ENCODE peak calls at places on chromosome 21, in four cellular contexts. One of them, this sample, is unnamed.
A peak's percentile ranks its signal among the peaks of the same experiment; 100 is the strongest.

GRCh38 chr21:35732788-35733187 is 327.5 kb downstream of the SETD4 start:
- DNase-seq in cardiac muscle cell: no peak
- DNase-seq in stomach: no peak
- DNase-seq in epithelial cell of esophagus: peak; percentile 53
- DNase-seq in this sample: no peak

GRCh38 chr21:42515708-42516502 is 2.3 kb downstream of the SLC37A1 start:
- DNase-seq in cardiac muscle cell: peak; percentile 85
- DNase-seq in epithelial cell of esophagus: peak; percentile 78
- DNase-seq in stomach: no peak
- DNase-seq in this sample: no peak

GRCh38 chr21:29017639-29018237 is 1.4 kb downstream of the RWDD2B start:
- DNase-seq in epithelial cell of esophagus: no peak
- DNase-seq in cardiac muscle cell: no peak
- DNase-seq in stomach: no peak
- DNase-seq in this sample: no peak

GRCh38 chr21:14862794-14863720 is 201.7 kb downstream of the NRIP1 start:
- DNase-seq in cardiac muscle cell: peak; percentile 48
- DNase-seq in epithelial cell of esophagus: peak; percentile 22
- DNase-seq in stomach: no peak
- DNase-seq in this sample: no peak

GRCh38 chr21:21096956-21097355 is 98.7 kb downstream of the NCAM2 start:
- DNase-seq in stomach: no peak
- DNase-seq in epithelial cell of esophagus: no peak
- DNase-seq in cardiac muscle cell: no peak
- DNase-seq in this sample: no peak

GRCh38 chr21:27314096-27314495 is 347.2 kb upstream of the ADAMTS5 start:
- DNase-seq in epithelial cell of esophagus: no peak
- DNase-seq in stomach: no peak
- DNase-seq in cardiac muscle cell: no peak
- DNase-seq in this sample: no peak

GRCh38 chr21:21137986-21138385 is 139.8 kb downstream of the NCAM2 start:
- DNase-seq in stomach: no peak
- DNase-seq in cardiac muscle cell: no peak
- DNase-seq in epithelial cell of esophagus: no peak
- DNase-seq in this sample: no peak

GRCh38 chr21:36105327-36105842 is 29.5 kb upstream of the CBR3 start:
- DNase-seq in cardiac muscle cell: no peak
- DNase-seq in epithelial cell of esophagus: no peak
- DNase-seq in stomach: no peak
- DNase-seq in this sample: no peak

GRCh38 chr21:42478504-42478903 is 17.5 kb downstream of the RSPH1 start:
- DNase-seq in stomach: no peak
- DNase-seq in cardiac muscle cell: no peak
- DNase-seq in epithelial cell of esophagus: no peak
- DNase-seq in this sample: no peak

GRCh38 chr21:37463083-37463780 is 96.7 kb downstream of the DYRK1A start:
- DNase-seq in stomach: peak; percentile 49
- DNase-seq in cardiac muscle cell: no peak
- DNase-seq in epithelial cell of esophagus: peak; percentile 59
- DNase-seq in this sample: no peak

GRCh38 chr21:42857216-42857615 is 22.1 kb downstream of the WDR4 start:
- DNase-seq in epithelial cell of esophagus: no peak
- DNase-seq in stomach: no peak
- DNase-seq in cardiac muscle cell: no peak
- DNase-seq in this sample: no peak

GRCh38 chr21:16713331-16714114 is 799.3 kb upstream of the CXADR start:
- DNase-seq in stomach: no peak
- DNase-seq in epithelial cell of esophagus: no peak
- DNase-seq in cardiac muscle cell: no peak
- DNase-seq in this sample: no peak

GRCh38 chr21:25501996-25502665 is 105.2 kb downstream of the MRPL39 start:
- DNase-seq in epithelial cell of esophagus: peak; percentile 38
- DNase-seq in cardiac muscle cell: no peak
- DNase-seq in stomach: no peak
- DNase-seq in this sample: no peak

GRCh38 chr21:46157987-46158451 is 2.6 kb upstream of the FTCD start:
- DNase-seq in epithelial cell of esophagus: no peak
- DNase-seq in cardiac muscle cell: no peak
- DNase-seq in stomach: peak; percentile 15
- DNase-seq in this sample: no peak

GRCh38 chr21:17387030-17387617 is 125.7 kb upstream of the CXADR start:
- DNase-seq in stomach: peak; percentile 54
- DNase-seq in cardiac muscle cell: peak; percentile 80
- DNase-seq in epithelial cell of esophagus: peak; percentile 70
- DNase-seq in this sample: no peak

GRCh38 chr21:28671549-28672195 is 321.0 kb downstream of the LTN1 start:
- DNase-seq in stomach: no peak
- DNase-seq in epithelial cell of esophagus: no peak
- DNase-seq in cardiac muscle cell: no peak
- DNase-seq in this sample: no peak

GRCh38 chr21:46550511-46550941 is 54.4 kb downstream of the S100B start:
- DNase-seq in stomach: peak; percentile 21
- DNase-seq in epithelial cell of esophagus: no peak
- DNase-seq in cardiac muscle cell: no peak
- DNase-seq in this sample: no peak

GRCh38 chr21:46546799-46547198 is 58.1 kb downstream of the S100B start:
- DNase-seq in cardiac muscle cell: no peak
- DNase-seq in stomach: peak; percentile 15
- DNase-seq in epithelial cell of esophagus: no peak
- DNase-seq in this sample: no peak

GRCh38 chr21:43339668-43340067 is 87.3 kb downstream of the SIK1 start:
- DNase-seq in epithelial cell of esophagus: no peak
- DNase-seq in cardiac muscle cell: no peak
- DNase-seq in stomach: no peak
- DNase-seq in this sample: no peak

GRCh38 chr21:43370091-43370658 is 56.8 kb downstream of the SIK1 start:
- DNase-seq in epithelial cell of esophagus: peak; percentile 61
- DNase-seq in stomach: no peak
- DNase-seq in cardiac muscle cell: no peak
- DNase-seq in this sample: peak; percentile 69

GRCh38 chr21:42213082-42213774 is 5.7 kb upstream of the ABCG1 start:
- DNase-seq in stomach: peak; percentile 15
- DNase-seq in cardiac muscle cell: no peak
- DNase-seq in epithelial cell of esophagus: no peak
- DNase-seq in this sample: no peak

GRCh38 chr21:42570362-42570761 is 56.7 kb downstream of the SLC37A1 start:
- DNase-seq in epithelial cell of esophagus: no peak
- DNase-seq in cardiac muscle cell: no peak
- DNase-seq in stomach: peak; percentile 14
- DNase-seq in this sample: peak; percentile 3

GRCh38 chr21:41977034-41977950 is 23.5 kb upstream of the C2CD2 start:
- DNase-seq in epithelial cell of esophagus: no peak
- DNase-seq in cardiac muscle cell: no peak
- DNase-seq in stomach: no peak
- DNase-seq in this sample: no peak

GRCh38 chr21:42883921-42884320 is 4.6 kb upstream of the WDR4 start:
- DNase-seq in stomach: no peak
- DNase-seq in epithelial cell of esophagus: no peak
- DNase-seq in cardiac muscle cell: no peak
- DNase-seq in this sample: no peak

GRCh38 chr21:34635307-34635706 is 20.4 kb upstream of the RCAN1 start:
- DNase-seq in epithelial cell of esophagus: no peak
- DNase-seq in stomach: no peak
- DNase-seq in cardiac muscle cell: no peak
- DNase-seq in this sample: peak; percentile 47
- TF ChIP-seq CTCF in epithelial cell of esophagus: peak; percentile 23
- TF ChIP-seq CTCF in stomach: no peak
- TF ChIP-seq CTCF in cardiac muscle cell: peak; percentile 36
- TF ChIP-seq CTCF in this sample: peak; percentile 38

GRCh38 chr21:33264561-33264960 is 1.6 kb upstream of the IL10RB start:
- DNase-seq in stomach: no peak
- DNase-seq in cardiac muscle cell: no peak
- DNase-seq in epithelial cell of esophagus: no peak
- DNase-seq in this sample: no peak

GRCh38 chr21:33265664-33266049 is 510 bp upstream of the IL10RB start:
- DNase-seq in stomach: peak; percentile 44
- DNase-seq in epithelial cell of esophagus: peak; percentile 58
- DNase-seq in cardiac muscle cell: no peak
- DNase-seq in this sample: no peak

GRCh38 chr21:33266784-33267135 is 593 bp downstream of the IL10RB start:
- DNase-seq in epithelial cell of esophagus: no peak
- DNase-seq in cardiac muscle cell: no peak
- DNase-seq in stomach: peak; percentile 28
- DNase-seq in this sample: no peak

GRCh38 chr21:33267250-33267649 is 1.1 kb downstream of the IL10RB start:
- DNase-seq in cardiac muscle cell: no peak
- DNase-seq in epithelial cell of esophagus: no peak
- DNase-seq in stomach: no peak
- DNase-seq in this sample: no peak

DNA sequence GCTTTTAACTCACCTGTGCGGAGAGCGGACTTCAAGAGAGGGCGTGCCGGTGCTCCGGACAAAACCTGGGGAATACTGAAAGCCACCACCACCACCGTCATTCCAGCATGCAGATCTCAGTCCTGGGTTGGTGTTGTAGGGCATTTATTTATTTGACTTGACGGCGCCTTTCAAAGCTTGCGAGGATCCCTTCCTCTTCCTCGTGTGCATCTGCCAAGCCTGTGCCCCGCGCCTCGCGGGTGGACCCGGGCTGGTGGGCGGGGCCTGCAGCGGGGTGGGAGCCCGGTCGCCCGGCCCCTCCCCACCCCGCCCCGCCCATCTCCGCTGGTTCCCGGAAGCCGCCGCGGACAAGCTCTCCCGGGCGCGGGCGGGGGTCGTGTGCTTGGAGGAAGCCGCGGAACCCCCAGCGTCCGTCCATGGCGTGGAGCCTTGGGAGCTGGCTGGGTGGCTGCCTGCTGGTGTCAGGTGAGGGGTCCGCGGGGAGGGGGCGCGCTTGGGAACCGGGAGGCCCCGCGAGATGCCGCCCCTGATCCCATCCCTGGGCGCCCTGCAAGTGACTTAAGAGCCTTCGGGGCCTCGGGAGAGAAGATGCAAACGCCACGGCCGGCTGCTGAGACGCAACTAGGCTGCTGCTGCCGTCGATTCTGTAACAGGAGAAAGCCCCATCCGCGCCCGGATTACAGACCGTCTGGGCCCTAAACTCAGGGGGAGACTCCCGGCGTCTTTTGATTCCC is at the start of gene IL10RB:
- DNase-seq in cardiac muscle cell: peak; percentile 81
- DNase-seq in epithelial cell of esophagus: peak; percentile 57
- DNase-seq in stomach: peak; percentile 78
- DNase-seq in this sample: peak; percentile 80
- TF ChIP-seq CTCF in cardiac muscle cell: no peak
- TF ChIP-seq CTCF in epithelial cell of esophagus: no peak
- TF ChIP-seq CTCF in stomach: no peak
- TF ChIP-seq CTCF in this sample: no peak

DNA sequence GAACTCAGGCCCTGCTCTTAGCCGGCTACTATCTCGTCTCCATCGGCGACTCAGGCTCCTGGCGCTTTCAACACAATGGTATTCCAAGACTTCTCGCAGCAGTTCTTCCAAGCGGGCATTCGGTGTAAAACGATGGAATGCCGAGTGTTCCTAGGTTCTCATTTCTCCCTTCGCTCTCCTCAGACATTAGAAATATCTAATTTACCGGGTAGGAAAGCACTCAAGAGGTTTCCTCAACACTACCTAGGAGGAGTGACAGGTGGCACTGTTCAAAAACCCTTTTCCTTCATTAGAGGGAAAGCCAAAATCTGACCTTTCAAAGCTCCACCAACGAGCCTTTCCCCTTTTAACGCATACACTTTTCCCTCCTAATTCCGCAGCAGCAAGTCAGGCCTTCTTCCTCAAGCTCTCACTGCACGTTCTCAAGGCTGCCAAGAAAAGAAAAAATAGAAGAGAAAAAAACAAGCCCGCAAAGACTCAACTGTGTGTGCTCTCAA is 601 bp downstream of the UBE2G2 start:
- DNase-seq in epithelial cell of esophagus: peak; percentile 60
- DNase-seq in cardiac muscle cell: peak; percentile 44
- DNase-seq in stomach: no peak
- DNase-seq in this sample: no peak
- TF ChIP-seq CTCF in epithelial cell of esophagus: peak; percentile 57
- TF ChIP-seq CTCF in cardiac muscle cell: peak; percentile 29
- TF ChIP-seq CTCF in stomach: peak; percentile 25
- TF ChIP-seq CTCF in this sample: no peak

GRCh38 chr21:31330144-31330483 is 13.9 kb downstream of the TIAM1 start:
- DNase-seq in stomach: no peak
- DNase-seq in epithelial cell of esophagus: no peak
- DNase-seq in cardiac muscle cell: no peak
- DNase-seq in this sample: no peak
- TF ChIP-seq CTCF in stomach: no peak
- TF ChIP-seq CTCF in epithelial cell of esophagus: no peak
- TF ChIP-seq CTCF in cardiac muscle cell: no peak
- TF ChIP-seq CTCF in this sample: no peak

DNA sequence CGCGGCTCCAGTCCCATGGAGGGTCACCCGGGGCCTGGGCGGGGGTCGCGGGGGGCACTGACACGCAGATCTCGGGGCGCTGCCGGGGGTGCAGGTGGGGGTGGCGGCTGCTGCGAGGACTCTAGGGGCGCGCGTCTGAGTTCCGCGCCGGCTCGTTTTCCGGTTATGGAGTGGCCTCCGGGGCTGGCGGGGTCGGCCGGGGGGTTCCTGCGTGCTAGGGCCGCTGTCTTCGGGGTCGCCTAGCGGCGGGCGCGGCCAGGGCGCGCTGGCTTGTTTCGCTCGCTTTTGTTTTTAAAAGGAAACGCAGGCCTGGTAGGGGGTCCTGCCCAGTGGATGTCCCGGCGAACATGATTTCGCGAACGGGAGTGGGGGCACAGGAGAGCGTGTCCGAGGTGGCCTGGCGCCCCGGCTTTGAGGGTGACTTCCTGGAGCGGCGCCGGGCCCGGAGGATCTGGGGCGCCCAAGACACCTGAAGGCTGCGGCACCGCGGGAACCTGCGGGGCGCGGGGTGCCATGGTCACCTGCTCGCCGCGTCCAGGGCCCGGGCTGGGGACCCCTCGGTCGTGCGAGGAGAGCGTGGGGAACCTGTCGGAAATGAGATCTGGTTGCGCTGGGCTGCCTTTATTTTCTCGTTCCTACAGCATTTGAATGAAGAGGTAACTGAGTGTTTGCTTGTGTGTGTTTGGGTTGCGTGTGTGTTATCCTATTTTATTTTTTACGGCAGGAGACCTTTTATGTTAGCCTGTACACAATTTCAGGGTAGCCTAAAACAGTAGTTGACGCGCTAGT is 618 bp downstream of the ETS2 start:
- DNase-seq in cardiac muscle cell: peak; percentile 52
- DNase-seq in stomach: no peak
- DNase-seq in epithelial cell of esophagus: no peak
- DNase-seq in this sample: peak; percentile 73
- TF ChIP-seq CTCF in cardiac muscle cell: peak; percentile 21
- TF ChIP-seq CTCF in stomach: no peak
- TF ChIP-seq CTCF in epithelial cell of esophagus: no peak
- TF ChIP-seq CTCF in this sample: peak; percentile 21

DNA sequence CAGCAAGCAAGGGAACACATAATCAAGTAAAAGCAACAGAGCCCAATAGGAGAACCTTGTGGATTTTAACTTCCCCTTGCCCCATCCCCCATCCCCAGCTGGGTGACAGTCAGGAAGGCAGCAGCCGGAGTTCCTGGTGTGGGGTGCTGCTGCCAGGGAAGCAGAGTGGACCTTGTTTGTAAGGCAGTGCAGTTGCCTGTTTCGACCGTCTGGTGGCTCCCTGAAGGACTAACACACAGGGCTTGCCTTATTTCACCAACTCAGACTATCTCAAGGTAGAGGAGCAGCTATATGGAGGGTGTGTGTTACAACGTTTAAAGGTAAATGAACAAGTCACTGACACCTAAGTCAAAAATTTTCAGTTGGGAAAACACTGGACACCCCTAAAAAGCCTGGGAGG is 6.6 kb downstream of the KRTAP10-8 start:
- DNase-seq in stomach: no peak
- DNase-seq in cardiac muscle cell: no peak
- DNase-seq in epithelial cell of esophagus: no peak
- DNase-seq in this sample: no peak
- TF ChIP-seq CTCF in stomach: peak; percentile 16
- TF ChIP-seq CTCF in cardiac muscle cell: no peak
- TF ChIP-seq CTCF in epithelial cell of esophagus: no peak
- TF ChIP-seq CTCF in this sample: no peak

This sample was measured in glutamatergic neuron.